ENCODE peak calls at places on chromosome 3, in five cellular contexts. W is cardiac fibroblast, Z is OCI-LY7, A is H9, G is NB4. I is an unnamed sample.

GRCh38 chr3:23203651-23204111 is 554 bp downstream of the UBE2E2 start:
- DNase-seq in A (peak; percentile 35), Z (peak; percentile 46), G (peak; percentile 42), W (no peak), I (no peak)

GRCh38 chr3:17025594-17026139 is 140.9 kb downstream of the PLCL2 start:
- DNase-seq in A (no peak), Z (no peak), G (no peak), W (no peak), I (no peak)

GRCh38 chr3:122944671-122945151 is 82.9 kb downstream of the SEMA5B start:
- DNase-seq in G (no peak), Z (no peak), A (no peak), W (peak; percentile 71), I (no peak)

GRCh38 chr3:139441656-139442055 is 34.7 kb downstream of the RBP2 start:
- DNase-seq in W (no peak), G (no peak), Z (no peak), A (no peak), I (no peak)

GRCh38 chr3:185365281-185366211 is 2.6 kb downstream of the MAP3K13 start:
- DNase-seq in Z (no peak), G (no peak), W (no peak), A (no peak), I (no peak)

GRCh38 chr3:146334151-146334550 is 83.2 kb upstream of the PLSCR4 start:
- DNase-seq in Z (no peak), A (no peak), W (peak; percentile 74), G (no peak), I (no peak)

GRCh38 chr3:134709563-134710312 is 58.9 kb upstream of the KY start:
- DNase-seq in Z (no peak), A (no peak), W (peak; percentile 38), G (no peak), I (no peak)

GRCh38 chr3:45553469-45553974 is 41.0 kb upstream of the LIMD1 start:
- DNase-seq in A (no peak), W (peak; percentile 53), Z (peak; percentile 87), G (peak; percentile 52), I (no peak)

GRCh38 chr3:20099020-20099539 is 58.8 kb downstream of the KAT2B start:
- DNase-seq in Z (no peak), A (no peak), G (no peak), W (no peak), I (no peak)

GRCh38 chr3:73624363-73625123 is at the start of gene PDZRN3:
- DNase-seq in Z (no peak), W (peak; percentile 65), A (peak; percentile 74), G (no peak), I (no peak)

GRCh38 chr3:128932516-128933212 is 53.2 kb downstream of the ACAD9 start:
- DNase-seq in G (no peak), A (no peak), W (no peak), Z (no peak), I (no peak)

GRCh38 chr3:81602781-81603180 is 158.7 kb downstream of the GBE1 start:
- DNase-seq in Z (no peak), A (no peak), G (no peak), W (peak; percentile 52), I (no peak)

GRCh38 chr3:194894538-194894937 is 208.9 kb downstream of the FAM43A start:
- DNase-seq in G (no peak), A (no peak), Z (no peak), W (no peak), I (no peak)

GRCh38 chr3:169661567-169662214 is 1.8 kb downstream of the MECOM start:
- DNase-seq in Z (peak; percentile 14), W (peak; percentile 62), A (peak; percentile 56), G (no peak), I (no peak)

GRCh38 chr3:139764069-139764905 is 86.5 kb upstream of the NMNAT3 start:
- DNase-seq in Z (no peak), W (peak; percentile 19), G (no peak), A (no peak), I (no peak)

GRCh38 chr3:121627622-121628021 is 33.1 kb downstream of the HCLS1 start:
- DNase-seq in Z (no peak), G (no peak), W (no peak), A (no peak), I (no peak)

GRCh38 chr3:143464850-143465249 is 345.3 kb downstream of the CHST2 start:
- DNase-seq in A (no peak), W (peak; percentile 58), G (no peak), Z (no peak), I (no peak)

GRCh38 chr3:172148269-172148668 is 108.9 kb downstream of the FNDC3B start:
- DNase-seq in W (peak; percentile 71), A (no peak), Z (no peak), G (peak; percentile 45), I (no peak)

GRCh38 chr3:156964562-156964961 is 138.4 kb downstream of the LEKR1 start:
- DNase-seq in G (no peak), Z (no peak), W (peak; percentile 47), A (no peak), I (no peak)

GRCh38 chr3:80099559-80099958 is 331.8 kb upstream of the ROBO1 start:
- DNase-seq in W (no peak), G (no peak), A (no peak), Z (no peak), I (no peak)

GRCh38 chr3:134511500-134511899 is 25.6 kb downstream of the CEP63 start:
- DNase-seq in A (no peak), Z (no peak), G (peak; percentile 43), W (no peak), I (no peak)

GRCh38 chr3:151431940-151432339 is 28.9 kb downstream of the IGSF10 start:
- DNase-seq in W (peak; percentile 77), G (peak; percentile 53), A (no peak), Z (no peak), I (no peak)

GRCh38 chr3:105014631-105015030 is 352.1 kb upstream of the ALCAM start:
- DNase-seq in Z (no peak), A (no peak), W (peak; percentile 36), G (no peak), I (no peak)

GRCh38 chr3:105653161-105653560 is 215.7 kb downstream of the CBLB start:
- DNase-seq in Z (peak; percentile 9), G (no peak), W (no peak), A (no peak), I (no peak)

GRCh38 chr3:10205461-10206165 is 40.9 kb downstream of the IRAK2 start:
- DNase-seq in G (no peak), W (peak; percentile 96), Z (no peak), A (no peak), I (peak; percentile 68)

GRCh38 chr3:45017826-45018225 is 8.3 kb upstream of the CLEC3B start:
- DNase-seq in G (no peak), W (no peak), A (no peak), Z (no peak), I (no peak)

GRCh38 chr3:47899495-47900108 is 96.7 kb downstream of the DHX30 start:
- DNase-seq in Z (no peak), A (no peak), G (no peak), W (no peak), I (no peak)

GRCh38 chr3:174442317-174442682 is 416.8 kb upstream of the NAALADL2 start:
- DNase-seq in A (no peak), Z (no peak), G (no peak), W (no peak), I (no peak)

GRCh38 chr3:42819351-42819965 is 10.2 kb downstream of the ACKR2 start:
- DNase-seq in W (no peak), G (no peak), Z (no peak), A (peak; percentile 35), I (no peak)

GRCh38 chr3:72238836-72239235 is 453.9 kb upstream of the PROK2 start:
- DNase-seq in G (no peak), Z (no peak), A (no peak), W (no peak), I (no peak)

GRCh38 chr3:54951405-54951804 is 23.5 kb upstream of the LRTM1 start:
- DNase-seq in W (peak; percentile 92), G (peak; percentile 40), A (peak; percentile 68), Z (peak; percentile 22), I (peak; percentile 84)
- TF ChIP-seq CTCF in W (peak; percentile 72), G (peak; percentile 36), A (peak; percentile 74), Z (peak; percentile 67), I (peak; percentile 82)

GRCh38 chr3:186930143-186930638 is at the start of gene ST6GAL1:
- DNase-seq in G (peak; percentile 80), W (peak; percentile 66), Z (peak; percentile 86), A (peak; percentile 89), I (no peak)
- TF ChIP-seq CTCF in G (peak; percentile 19), W (peak; percentile 60), Z (peak; percentile 59), A (peak; percentile 48), I (peak; percentile 14)

DNA sequence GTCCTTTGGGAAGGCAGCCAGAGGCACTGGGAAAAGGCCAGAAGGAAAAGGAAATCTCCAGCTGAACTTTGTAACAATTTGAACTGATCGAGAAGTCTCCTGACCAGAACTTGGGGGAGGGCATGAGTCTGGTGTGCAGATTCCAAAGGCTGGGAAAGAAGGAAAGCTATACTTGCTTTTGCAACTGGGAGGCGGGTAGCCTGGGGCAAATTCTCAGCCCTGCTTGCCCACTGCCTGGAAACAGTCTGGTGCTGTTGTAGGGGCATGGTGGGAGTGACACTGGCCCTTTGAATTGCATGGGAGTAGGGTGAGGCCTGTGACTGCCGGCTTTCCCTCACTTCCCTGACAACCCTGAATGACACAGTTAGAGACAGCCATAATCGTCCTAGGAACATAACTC is 113.9 kb upstream of the POU1F1 start:
- DNase-seq in G (no peak), W (no peak), Z (no peak), A (no peak), I (no peak)
- TF ChIP-seq CTCF in G (no peak), W (no peak), Z (no peak), A (no peak), I (no peak)

GRCh38 chr3:14451844-14452533 is 49.6 kb downstream of the SLC6A6 start:
- DNase-seq in W (peak; percentile 92), A (no peak), G (no peak), Z (no peak), I (peak; percentile 72)
- TF ChIP-seq CTCF in W (no peak), A (no peak), G (no peak), Z (no peak), I (no peak)

DNA sequence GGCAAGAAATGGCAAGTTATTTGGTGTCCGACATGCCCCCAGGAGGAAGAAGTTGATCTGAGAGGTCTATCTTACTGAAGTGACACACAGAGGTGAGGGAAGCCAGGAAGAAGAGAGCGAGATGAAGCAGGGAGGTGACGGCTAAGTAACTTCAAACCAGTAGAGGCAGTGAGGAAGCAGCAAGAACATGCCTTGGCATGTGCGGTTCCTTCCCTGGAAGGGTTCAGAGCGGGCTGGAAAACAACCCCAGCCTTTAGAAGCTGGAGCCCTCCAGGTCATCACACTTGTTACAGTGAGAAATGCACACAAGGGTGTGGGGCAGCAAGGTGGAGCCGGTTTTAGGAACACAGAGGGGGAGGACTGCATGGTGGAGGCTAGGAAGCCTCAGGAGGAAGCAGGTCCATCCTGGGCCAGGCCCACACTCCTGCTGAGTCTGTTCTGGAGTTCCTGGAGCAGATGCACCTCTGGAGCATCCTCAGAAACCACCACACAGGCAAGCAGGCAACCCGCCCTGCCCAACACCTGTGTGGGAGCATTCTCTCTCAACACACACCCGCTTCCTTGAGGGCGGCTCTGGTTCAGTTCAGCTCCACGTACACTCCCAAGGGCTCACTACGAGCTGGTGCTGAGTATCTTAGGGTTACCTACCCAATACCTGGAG is 47.1 kb downstream of the POC1A start:
- DNase-seq in A (no peak), Z (no peak), G (no peak), W (no peak), I (no peak)
- TF ChIP-seq CTCF in A (no peak), Z (no peak), G (no peak), W (no peak), I (no peak)

GRCh38 chr3:136351905-136352304 is 101.8 kb downstream of the PCCB start:
- DNase-seq in A (no peak), G (no peak), Z (no peak), W (peak; percentile 12), I (no peak)
- TF ChIP-seq CTCF in A (peak; percentile 58), G (no peak), Z (peak; percentile 67), W (no peak), I (no peak)

I was measured in AG09319.